ENCODE peak calls at places on chromosomes 16 and 17, in six cellular contexts. B, L, O, Y, N and J are unnamed samples.

GRCh38 chr16:28279006-28279405 is 13.3 kb upstream of the SBK1 start:
- DNase-seq in O (no peak), L (no peak), N (no peak), B (no peak), Y (no peak), J (no peak)

GRCh38 chr16:9094008-9094846 is 2.8 kb downstream of the HAPSTR1 start:
- DNase-seq in N (no peak), Y (no peak), L (no peak), B (no peak), O (no peak), J (no peak)

GRCh38 chr16:47965439-47965838 is 190.4 kb downstream of the ABCC12 start:
- DNase-seq in O (peak; percentile 15), L (no peak), B (no peak), N (peak; percentile 15), Y (no peak), J (peak; percentile 45)

GRCh38 chr16:72786606-72787005 is 261.3 kb downstream of the ZFHX3 start:
- DNase-seq in Y (no peak), N (no peak), B (no peak), L (no peak), O (no peak), J (no peak)

GRCh38 chr16:2341456-2342447 is 1.2 kb upstream of the ABCA3 start:
- DNase-seq in Y (no peak), L (no peak), O (no peak), B (no peak), N (no peak), J (no peak)

GRCh38 chr16:80803341-80804060 is 897 bp downstream of the CDYL2 start:
- DNase-seq in O (peak; percentile 24), N (peak; percentile 43), B (peak; percentile 32), Y (peak; percentile 14), L (no peak), J (peak; percentile 8)

GRCh38 chr17:32604966-32605365 is 118.2 kb downstream of the CDK5R1 start:
- DNase-seq in N (no peak), O (no peak), L (no peak), Y (no peak), B (no peak), J (no peak)

GRCh38 chr17:42779304-42779941 is 987 bp upstream of the WNK4 start:
- DNase-seq in N (no peak), L (no peak), B (no peak), Y (no peak), O (no peak), J (no peak)

GRCh38 chr17:72719582-72720493 is 372.6 kb downstream of the SLC39A11 start:
- DNase-seq in L (no peak), N (no peak), O (peak; percentile 48), B (no peak), Y (peak; percentile 24), J (peak; percentile 54)

GRCh38 chr17:74919440-74920305 is 3.4 kb downstream of the USH1G start:
- DNase-seq in B (peak; percentile 82), N (no peak), O (no peak), Y (no peak), L (no peak), J (no peak)

GRCh38 chr16:30121741-30122620 is 1.0 kb downstream of the MAPK3 start:
- DNase-seq in O (no peak), L (no peak), B (no peak), N (no peak), Y (peak; percentile 34), J (no peak)

GRCh38 chr17:45976391-45976754 is 22.7 kb upstream of the STH start:
- DNase-seq in Y (no peak), O (no peak), L (no peak), B (no peak), N (no peak), J (no peak)

GRCh38 chr16:67389911-67390815 is 3.1 kb downstream of the TPPP3 start:
- DNase-seq in B (no peak), L (no peak), O (no peak), N (no peak), Y (no peak), J (no peak)

GRCh38 chr16:86391486-86391885 is 118.8 kb upstream of the FOXF1 start:
- DNase-seq in L (no peak), Y (peak; percentile 91), N (no peak), B (no peak), O (no peak), J (peak; percentile 58)

GRCh38 chr17:13420294-13421277 is 181.1 kb downstream of the HS3ST3A1 start:
- DNase-seq in B (no peak), L (peak; percentile 21), N (peak; percentile 43), Y (peak; percentile 91), O (no peak), J (peak; percentile 90)

GRCh38 chr16:67326472-67327309 is at the start of the genes KCTD19 and LRRC36:
- DNase-seq in B (peak; percentile 86), L (no peak), O (peak; percentile 95), N (peak; percentile 74), Y (peak; percentile 37), J (peak; percentile 20)

GRCh38 chr17:76797441-76797840 is 59.5 kb downstream of the MFSD11 start:
- DNase-seq in N (no peak), B (no peak), O (no peak), L (no peak), Y (no peak), J (no peak)

GRCh38 chr17:4555863-4556646 is 871 bp upstream of the MYBBP1A start:
- DNase-seq in Y (no peak), O (no peak), N (no peak), B (no peak), L (no peak), J (no peak)

GRCh38 chr17:1154704-1155103 is 25.1 kb downstream of the ABR start:
- DNase-seq in B (no peak), Y (no peak), N (no peak), O (no peak), L (no peak), J (no peak)

GRCh38 chr16:12147681-12148479 is 171.3 kb downstream of the SNX29 start:
- DNase-seq in N (peak; percentile 37), O (no peak), B (no peak), L (no peak), Y (no peak), J (no peak)

GRCh38 chr17:29566473-29567361 is at the start of gene ABHD15:
- DNase-seq in B (peak; percentile 91), N (peak; percentile 87), L (no peak), Y (peak; percentile 81), O (no peak), J (peak; percentile 70)

GRCh38 chr17:4420692-4421131 is 13.0 kb upstream of the SPNS3 start:
- DNase-seq in Y (peak; percentile 73), L (peak; percentile 44), N (peak; percentile 86), B (peak; percentile 70), O (peak; percentile 58), J (peak; percentile 71)

GRCh38 chr17:36722903-36723263 is 121.5 kb downstream of the MRM1 start:
- DNase-seq in N (no peak), L (no peak), B (no peak), O (no peak), Y (no peak), J (no peak)